ENCODE peak calls at places on chromosome 21, in four cellular contexts. N is A549, T is K562, H is HepG2. Y is an unnamed sample.

GRCh38 chr21:29033301-29033700 is 8.8 kb downstream of the USP16 start:
- DNase-seq in N (no peak), T (no peak), H (no peak), Y (no peak)

GRCh38 chr21:41766883-41767605 is at the start of gene RIPK4:
- DNase-seq in N (peak), T (no peak), H (peak), Y (peak)

GRCh38 chr21:37711294-37711844 is 204.9 kb downstream of the KCNJ6 start:
- DNase-seq in N (no peak), T (no peak), H (no peak), Y (no peak)

GRCh38 chr21:44285547-44285992 is at the start of gene AIRE:
- DNase-seq in N (no peak), T (no peak), H (no peak), Y (no peak)

GRCh38 chr21:25862596-25862995 is 127.8 kb downstream of the GABPA start:
- DNase-seq in N (peak), T (peak), H (peak), Y (no peak)

GRCh38 chr21:20306836-20307235 is 691.4 kb upstream of the NCAM2 start:
- DNase-seq in N (no peak), T (no peak), H (no peak), Y (no peak)

GRCh38 chr21:27425172-27425571 is 458.3 kb upstream of the ADAMTS5 start:
- DNase-seq in N (no peak), T (no peak), H (no peak), Y (no peak)

GRCh38 chr21:31414601-31415000 is 70.5 kb upstream of the TIAM1 start:
- DNase-seq in N (no peak), T (no peak), H (no peak), Y (no peak)

GRCh38 chr21:28393279-28393678 is 599.4 kb downstream of the LTN1 start:
- DNase-seq in N (no peak), T (no peak), H (no peak), Y (no peak)

GRCh38 chr21:18417361-18417760 is 13.8 kb upstream of the TMPRSS15 start:
- DNase-seq in N (no peak), T (no peak), H (no peak), Y (no peak)

GRCh38 chr21:27213328-27213727 is 246.4 kb upstream of the ADAMTS5 start:
- DNase-seq in N (no peak), T (no peak), H (no peak), Y (no peak)

GRCh38 chr21:36735724-36736310 is 36.9 kb downstream of the SIM2 start:
- DNase-seq in N (no peak), T (no peak), H (no peak), Y (no peak)

GRCh38 chr21:28308516-28308915 is 684.2 kb downstream of the LTN1 start:
- DNase-seq in N (no peak), T (no peak), H (no peak), Y (no peak)

GRCh38 chr21:44612029-44612486 is at the start of gene KRTAP10-8:
- DNase-seq in N (no peak), T (no peak), H (no peak), Y (peak)

GRCh38 chr21:30839304-30839703 is 9.7 kb upstream of the KRTAP7-1 start:
- DNase-seq in N (peak), T (peak), H (peak), Y (peak)

GRCh38 chr21:29939859-29940245 is at the start of gene GRIK1:
- DNase-seq in N (no peak), T (peak), H (no peak), Y (no peak)

GRCh38 chr21:14273736-14274538 is 58.0 kb downstream of the RBM11 start:
- DNase-seq in N (no peak), T (peak), H (no peak), Y (no peak)

GRCh38 chr21:44618909-44619308 is 7.0 kb downstream of the KRTAP10-8 start:
- DNase-seq in N (no peak), T (no peak), H (no peak), Y (no peak)

GRCh38 chr21:29299046-29299905 is 554 bp downstream of the BACH1 start:
- DNase-seq in N (peak), T (peak), H (peak), Y (no peak)

GRCh38 chr21:26597023-26597422 is 23.9 kb upstream of the CYYR1 start:
- DNase-seq in N (no peak), T (no peak), H (no peak), Y (no peak)

GRCh38 chr21:25791321-25791720 is 56.5 kb downstream of the GABPA start:
- DNase-seq in N (peak), T (no peak), H (peak), Y (no peak)

GRCh38 chr21:29538115-29538514 is 239.4 kb downstream of the BACH1 start:
- DNase-seq in N (no peak), T (no peak), H (no peak), Y (no peak)

GRCh38 chr21:43866233-43866632 is 1.2 kb downstream of the AGPAT3 start:
- DNase-seq in N (no peak), T (peak), H (no peak), Y (no peak)

GRCh38 chr21:25465263-25465662 is 142.0 kb downstream of the MRPL39 start:
- DNase-seq in N (no peak), T (no peak), H (no peak), Y (no peak)

GRCh38 chr21:31334648-31335121 is 9.4 kb downstream of the TIAM1 start:
- DNase-seq in N (no peak), T (no peak), H (no peak), Y (no peak)

GRCh38 chr21:35426484-35426883 is 377.4 kb upstream of the RUNX1 start:
- DNase-seq in N (no peak), T (no peak), H (no peak), Y (no peak)
- TF ChIP-seq HDAC2 in N (no peak), T (no peak), H (no peak), Y (no peak)

GRCh38 chr21:33419538-33420123 is 16.4 kb downstream of the IFNGR2 start:
- DNase-seq in N (peak), T (no peak), H (no peak), Y (no peak)
- TF ChIP-seq HDAC2 in N (no peak), T (no peak), H (no peak), Y (no peak)

DNA sequence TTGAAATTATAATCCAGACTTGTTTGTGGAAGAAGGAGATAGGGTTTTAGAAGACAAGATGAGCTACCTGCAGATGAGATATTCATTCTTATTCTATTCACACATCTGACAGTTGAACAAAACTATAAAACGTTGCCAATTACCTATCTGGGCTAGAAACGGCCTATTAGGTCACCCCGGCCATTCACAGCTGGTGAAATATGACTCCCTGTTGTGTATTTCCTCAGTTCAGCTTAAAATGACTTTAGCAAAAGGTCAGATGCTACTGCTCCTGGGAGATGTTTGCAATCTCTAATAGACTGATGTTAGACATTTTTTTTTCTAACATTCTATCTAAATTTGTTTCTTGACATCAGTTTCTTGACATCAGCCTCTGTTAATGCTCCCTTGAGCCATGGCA is 44.6 kb downstream of the PCP4 start:
- DNase-seq in N (no peak), T (no peak), H (no peak), Y (no peak)
- TF ChIP-seq HDAC2 in N (no peak), T (no peak), H (no peak), Y (no peak)

GRCh38 chr21:33866851-33867250 is 48.8 kb downstream of the ATP5PO start:
- DNase-seq in N (no peak), T (no peak), H (no peak), Y (no peak)

GRCh38 chr21:33873116-33873515 is 42.5 kb downstream of the ATP5PO start:
- DNase-seq in N (no peak), T (no peak), H (peak), Y (no peak)

GRCh38 chr21:33871171-33871570 is 44.4 kb downstream of the ATP5PO start:
- DNase-seq in N (no peak), T (no peak), H (no peak), Y (no peak)

GRCh38 chr21:33874161-33874560 is 41.4 kb downstream of the ATP5PO start:
- DNase-seq in N (no peak), T (no peak), H (no peak), Y (no peak)

DNA sequence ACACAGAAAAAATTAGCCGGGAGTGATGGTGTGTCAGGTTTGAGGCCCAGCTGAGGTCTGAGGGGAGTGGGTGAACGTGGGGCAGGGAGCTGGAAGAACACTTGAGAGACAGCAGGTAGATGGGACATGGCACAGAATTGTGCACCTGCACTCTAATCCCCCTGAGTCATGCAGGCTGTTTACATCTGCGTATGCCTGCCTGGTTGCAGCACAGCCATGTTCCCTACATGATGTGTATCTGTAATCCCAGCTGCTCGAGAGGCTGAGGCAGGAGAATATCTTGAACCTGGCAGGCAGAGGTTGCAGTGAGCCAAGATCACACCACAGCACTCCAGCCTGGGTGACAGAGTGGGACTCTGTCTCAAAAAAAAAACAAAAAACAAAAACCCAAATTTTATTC is 44.8 kb downstream of the ATP5PO start:
- DNase-seq in N (no peak), T (no peak), H (no peak), Y (no peak)
- TF ChIP-seq HDAC2 in N (no peak), T (no peak), H (no peak), Y (no peak)

DNA sequence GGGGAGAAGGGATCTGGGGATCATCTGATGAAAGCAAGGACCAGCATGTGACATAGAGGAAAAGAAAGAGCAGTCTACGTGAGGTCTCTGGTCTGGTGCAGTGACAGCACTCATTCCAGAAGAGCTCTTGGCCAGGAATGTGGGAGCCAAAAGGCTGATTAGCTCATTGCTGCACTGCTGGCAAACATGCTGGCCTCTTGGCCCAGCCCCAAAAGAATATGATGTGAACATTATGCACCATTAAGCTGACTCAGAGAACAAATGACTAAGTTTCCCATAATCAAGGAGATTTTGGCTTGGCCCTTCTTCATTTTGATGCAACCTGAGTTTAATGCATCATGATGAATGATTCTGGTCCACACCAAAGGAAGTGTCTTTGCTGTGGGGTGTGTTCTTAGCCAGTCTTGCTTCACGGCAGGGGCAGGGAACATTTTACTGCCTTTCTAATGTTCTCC is 55.0 kb downstream of the PCBP3 start:
- DNase-seq in N (no peak), T (no peak), H (no peak), Y (no peak)
- TF ChIP-seq HDAC2 in N (no peak), T (no peak), H (no peak), Y (no peak)

GRCh38 chr21:39316062-39316461 is 2.6 kb upstream of the BRWD1 start:
- DNase-seq in N (no peak), T (no peak), H (no peak), Y (no peak)
- TF ChIP-seq HDAC2 in N (no peak), T (no peak), H (no peak), Y (no peak)

GRCh38 chr21:42845296-42845965 is 33.9 kb downstream of the WDR4 start:
- DNase-seq in N (no peak), T (no peak), H (no peak), Y (no peak)
- TF ChIP-seq HDAC2 in N (no peak), T (no peak), H (no peak), Y (no peak)

GRCh38 chr21:15491100-15491499 is 238.7 kb upstream of the USP25 start:
- DNase-seq in N (no peak), T (no peak), H (no peak), Y (no peak)

GRCh38 chr21:15498455-15498854 is 231.3 kb upstream of the USP25 start:
- DNase-seq in N (no peak), T (no peak), H (no peak), Y (no peak)

GRCh38 chr21:15495965-15496364 is 233.8 kb upstream of the USP25 start:
- DNase-seq in N (no peak), T (no peak), H (peak), Y (no peak)

GRCh38 chr21:15496896-15497295 is 232.9 kb upstream of the USP25 start:
- DNase-seq in N (no peak), T (no peak), H (no peak), Y (no peak)

GRCh38 chr21:15494481-15494880 is 235.3 kb upstream of the USP25 start:
- DNase-seq in N (no peak), T (no peak), H (no peak), Y (no peak)
- TF ChIP-seq HDAC2 in N (no peak), T (no peak), H (no peak), Y (no peak)

GRCh38 chr21:17185685-17186084 is 327.2 kb upstream of the CXADR start:
- DNase-seq in N (no peak), T (no peak), H (no peak), Y (no peak)
- TF ChIP-seq HDAC2 in N (no peak), T (no peak), H (no peak), Y (no peak)